ENCODE peak calls at places on chromosomes 1 and 21, in five cellular contexts. K is right cardiac atrium; J is WTC11; I is AG08396; F is stimulated activated CD4-positive, alpha-beta T cell treated with anti-CD3 and anti-CD28 coated beads, Interleukin-12 subunit alpha, Interleukin-12 subunit beta, amount 100 ng/mL, for 48 hours. W is an unnamed sample.

GRCh38 chr1:1118893-1119220 is 3.0 kb upstream of the C1orf159 start:
- DNase-seq in K (peak), J (no peak), I (no peak), F (no peak), W (no peak)

GRCh38 chr1:51792864-51793263 is 85.7 kb downstream of the NRDC start:
- DNase-seq in K (no peak), J (no peak), I (peak), F (no peak), W (no peak)

GRCh38 chr21:38506606-38507331 is 8.5 kb upstream of the ERG start:
- DNase-seq in K (peak), J (peak), I (no peak), F (no peak), W (no peak)

GRCh38 chr1:8118031-8118451 is 91.9 kb upstream of the ERRFI1 start:
- DNase-seq in K (no peak), J (no peak), I (no peak), F (no peak), W (no peak)

GRCh38 chr21:39106881-39107462 is 76.3 kb downstream of the PSMG1 start:
- DNase-seq in K (no peak), J (no peak), I (no peak), F (no peak), W (no peak)

GRCh38 chr1:8004803-8005573 is 21.1 kb downstream of the ERRFI1 start:
- DNase-seq in K (peak), J (no peak), I (peak), F (no peak), W (no peak)

GRCh38 chr1:186139706-186140105 is 235.3 kb downstream of the TPR start:
- DNase-seq in K (no peak), J (no peak), I (peak), F (no peak), W (no peak)

GRCh38 chr1:214386747-214387146 is 105.8 kb downstream of the SMYD2 start:
- DNase-seq in K (no peak), J (no peak), I (no peak), F (no peak), W (no peak)

GRCh38 chr1:226061793-226062557 is 541 bp upstream of the H3-3A start:
- DNase-seq in K (peak), J (peak), I (peak), F (peak), W (no peak)